ENCODE peak calls at places on chromosomes 2 and 18, in eight cellular contexts. F, H, A, M, W, P, L and G are unnamed samples.

GRCh38 chr2:129892360-129892759 is 87.1 kb upstream of the RAB6C start:
- DNase-seq in F (no peak), H (no peak), A (no peak), M (no peak), W (no peak), P (no peak), L (no peak), G (no peak)

GRCh38 chr18:76144844-76145243 is 350.2 kb downstream of the ZNF516 start:
- DNase-seq in F (no peak), H (no peak), A (no peak), M (no peak), W (no peak), P (no peak), L (no peak), G (no peak)

GRCh38 chr2:33788044-33788443 is 188.9 kb upstream of the FAM98A start:
- DNase-seq in F (no peak), H (no peak), A (peak), M (no peak), W (peak), P (no peak), L (no peak), G (no peak)

GRCh38 chr2:196294510-196294909 is 123.1 kb upstream of the STK17B start:
- DNase-seq in F (no peak), H (no peak), A (no peak), M (no peak), W (no peak), P (no peak), L (no peak), G (no peak)

GRCh38 chr2:27582695-27583389 is at the start of gene ZNF512:
- DNase-seq in F (peak), H (peak), A (peak), M (peak), W (peak), P (peak), L (peak), G (peak)

GRCh38 chr2:128376241-128377041 is 57.8 kb upstream of the HS6ST1 start:
- DNase-seq in F (no peak), H (no peak), A (no peak), M (no peak), W (peak), P (no peak), L (no peak), G (no peak)

GRCh38 chr2:238235331-238235732 is 4.5 kb downstream of the HES6 start:
- DNase-seq in F (no peak), H (no peak), A (no peak), M (no peak), W (peak), P (no peak), L (no peak), G (no peak)

GRCh38 chr2:15912203-15912602 is 28.1 kb upstream of the MYCN start:
- DNase-seq in F (peak), H (peak), A (no peak), M (peak), W (peak), P (no peak), L (peak), G (peak)

GRCh38 chr2:172248381-172249173 is 145.9 kb upstream of the DLX2 start:
- DNase-seq in F (no peak), H (no peak), A (no peak), M (no peak), W (peak), P (no peak), L (no peak), G (no peak)

GRCh38 chr18:74284501-74285004 is 7.2 kb downstream of the CYB5A start:
- DNase-seq in F (no peak), H (no peak), A (no peak), M (no peak), W (no peak), P (no peak), L (no peak), G (no peak)

GRCh38 chr2:57296795-57297517 is 749.6 kb upstream of the VRK2 start:
- DNase-seq in F (no peak), H (no peak), A (no peak), M (no peak), W (peak), P (no peak), L (no peak), G (no peak)

GRCh38 chr2:179336782-179337534 is 72.3 kb upstream of the SESTD1 start:
- DNase-seq in F (peak), H (peak), A (peak), M (no peak), W (peak), P (no peak), L (no peak), G (peak)

GRCh38 chr2:218397502-218398436 is 1.9 kb upstream of the CTDSP1 start:
- DNase-seq in F (peak), H (peak), A (no peak), M (no peak), W (peak), P (peak), L (peak), G (no peak)

GRCh38 chr2:60317029-60317386 is 236.4 kb downstream of the BCL11A start:
- DNase-seq in F (no peak), H (no peak), A (no peak), M (no peak), W (no peak), P (no peak), L (no peak), G (peak)

GRCh38 chr2:237299897-237300296 is 114.1 kb downstream of the COL6A3 start:
- DNase-seq in F (no peak), H (no peak), A (peak), M (no peak), W (peak), P (no peak), L (no peak), G (no peak)

GRCh38 chr2:23138686-23139085 is 246.3 kb upstream of the KLHL29 start:
- DNase-seq in F (no peak), H (no peak), A (no peak), M (no peak), W (no peak), P (no peak), L (no peak), G (no peak)

GRCh38 chr2:114727012-114727411 is 284.6 kb downstream of the DPP10 start:
- DNase-seq in F (no peak), H (no peak), A (no peak), M (no peak), W (no peak), P (no peak), L (no peak), G (no peak)

GRCh38 chr2:114728372-114728771 is 285.9 kb downstream of the DPP10 start:
- DNase-seq in F (no peak), H (no peak), A (no peak), M (no peak), W (no peak), P (no peak), L (no peak), G (no peak)

GRCh38 chr2:114724513-114724912 is 282.1 kb downstream of the DPP10 start:
- DNase-seq in F (no peak), H (no peak), A (no peak), M (no peak), W (no peak), P (no peak), L (no peak), G (no peak)

GRCh38 chr2:114729025-114729424 is 286.6 kb downstream of the DPP10 start:
- DNase-seq in F (no peak), H (no peak), A (no peak), M (no peak), W (peak), P (no peak), L (no peak), G (no peak)
- TF ChIP-seq CTCF in F (no peak), H (peak), A (no peak), M (peak), W (peak), P (no peak), L (peak), G (no peak)

DNA sequence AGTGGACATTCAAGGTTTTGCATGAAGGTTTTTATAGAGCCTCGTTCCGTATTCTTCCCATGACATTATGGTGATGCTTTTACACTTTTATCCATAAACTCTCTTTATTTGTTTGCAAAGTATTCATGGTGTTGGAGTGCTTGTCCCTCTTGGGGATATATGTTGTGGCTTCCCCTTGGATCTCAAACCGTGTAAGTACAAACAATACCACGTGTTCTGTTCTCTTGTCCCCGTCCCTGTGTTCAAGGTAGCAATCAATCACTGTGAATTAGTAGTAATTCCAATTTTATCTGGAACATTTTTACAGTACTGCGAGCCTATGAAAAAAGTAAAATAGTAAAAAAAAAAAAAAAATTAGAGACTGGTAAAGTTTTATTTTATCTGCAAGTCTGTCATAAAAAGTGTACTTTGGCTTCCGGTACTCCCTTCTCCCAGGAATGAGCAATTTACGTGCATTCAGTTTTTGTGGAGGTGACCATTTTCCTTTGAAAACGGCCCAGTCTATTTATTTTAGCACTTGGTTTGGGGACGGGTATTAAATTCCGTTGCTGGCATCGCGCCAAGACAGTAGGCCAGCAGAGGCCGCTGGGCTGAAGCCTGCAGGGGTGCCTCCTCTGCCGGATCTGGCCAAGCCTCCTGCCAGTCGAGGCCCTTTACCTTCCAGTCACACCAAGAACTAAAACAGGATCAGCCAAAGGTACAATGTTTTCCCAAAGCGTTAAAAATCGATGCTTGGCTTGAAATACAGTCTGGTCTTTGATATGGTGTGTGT is 175.7 kb downstream of the SOCS6 start:
- DNase-seq in F (peak), H (peak), A (peak), M (peak), W (peak), P (peak), L (peak), G (peak)
- TF ChIP-seq CTCF in F (peak), H (peak), A (peak), M (peak), W (peak), P (peak), L (peak), G (peak)

DNA sequence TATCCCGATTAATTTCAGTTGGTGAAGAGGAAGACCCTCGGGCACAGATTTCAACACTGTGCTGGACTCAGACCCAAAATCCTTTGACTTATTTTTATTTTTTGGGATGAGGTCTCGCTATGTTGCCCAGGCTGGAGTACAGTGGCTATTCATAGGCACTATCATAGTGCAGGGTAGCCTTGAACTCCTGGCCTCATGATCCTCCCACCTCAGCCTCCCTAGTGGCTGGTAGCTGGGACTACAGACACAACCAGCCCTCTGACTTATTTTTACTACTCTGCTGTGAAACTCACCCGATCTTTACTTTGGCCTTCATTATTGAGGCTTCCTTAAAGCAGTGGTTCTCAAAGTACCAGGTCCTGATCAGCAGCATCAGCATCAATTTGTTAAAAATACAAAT is 18.2 kb upstream of the ADAM17 start:
- DNase-seq in F (no peak), H (no peak), A (no peak), M (no peak), W (no peak), P (no peak), L (no peak), G (no peak)
- TF ChIP-seq CTCF in F (no peak), H (no peak), A (no peak), M (no peak), W (no peak), P (no peak), L (no peak), G (no peak)

DNA sequence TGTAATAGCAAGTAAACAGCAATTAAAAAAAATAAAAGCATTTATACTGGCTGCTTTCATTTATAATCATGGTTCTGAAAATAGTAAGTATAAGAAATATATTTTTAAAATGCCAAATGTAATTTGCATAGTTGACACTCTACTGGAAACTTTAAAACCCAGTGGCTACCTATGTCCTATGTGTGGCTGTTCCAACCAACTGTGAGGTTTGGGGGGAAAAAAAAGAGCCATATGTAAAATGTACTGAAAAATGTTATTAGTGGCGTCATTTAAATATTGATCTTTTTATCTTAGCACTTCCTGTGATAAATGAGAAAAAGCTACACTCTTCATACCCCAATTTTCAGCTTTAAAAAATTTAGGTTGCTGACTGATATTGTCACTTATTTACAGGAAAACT is 270.7 kb downstream of the TCF4 start:
- DNase-seq in F (no peak), H (no peak), A (no peak), M (no peak), W (no peak), P (no peak), L (no peak), G (no peak)
- TF ChIP-seq CTCF in F (no peak), H (no peak), A (no peak), M (no peak), W (no peak), P (no peak), L (no peak), G (no peak)

DNA sequence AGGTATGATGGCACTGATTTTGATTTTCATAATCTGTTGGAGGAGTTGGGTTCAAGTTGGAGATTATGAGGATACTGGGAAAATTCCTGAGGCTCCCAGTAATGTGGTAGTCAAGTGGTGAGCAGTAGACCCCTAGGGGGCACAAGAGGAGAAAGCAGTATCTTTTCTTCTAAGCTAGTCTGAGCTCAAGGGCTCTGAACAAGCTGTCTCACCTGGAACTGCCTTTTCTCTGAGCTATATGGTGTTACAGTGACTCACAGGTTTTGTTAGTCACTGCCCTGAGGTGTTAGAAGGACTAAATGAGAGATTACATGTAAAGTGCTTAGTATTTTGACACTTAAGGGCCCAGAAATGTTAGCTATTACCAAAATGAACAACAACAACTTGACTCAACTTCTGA is 42.2 kb downstream of the CD302 start:
- DNase-seq in F (no peak), H (no peak), A (no peak), M (peak), W (peak), P (no peak), L (no peak), G (no peak)
- TF ChIP-seq CTCF in F (no peak), H (peak), A (peak), M (peak), W (no peak), P (peak), L (peak), G (peak)